ENCODE peak calls at places on chromosomes 5 and 9, in ten cellular contexts. L, H, I, Y, D, W, K, B, V and M are unnamed samples.
A peak's percentile ranks its signal among the peaks of the same experiment; 100 is the strongest.

GRCh38 chr5:95962785-95963184 is 1.1 kb upstream of the ELL2 start:
- DNase-seq in L (no peak), H (peak; percentile 29), K (no peak), D (no peak), B (no peak), Y (no peak), W (no peak), I (peak; percentile 28), V (no peak), M (no peak)

GRCh38 chr5:17277907-17278306 is 60.5 kb downstream of the BASP1 start:
- DNase-seq in B (no peak), W (no peak), V (no peak), D (no peak), Y (no peak), K (no peak), L (no peak), H (no peak), I (no peak), M (no peak)

GRCh38 chr9:121440265-121440664 is 59.4 kb downstream of the GGTA1 start:
- DNase-seq in Y (peak; percentile 17), D (no peak), H (peak; percentile 32), W (no peak), I (peak; percentile 44), L (no peak), K (peak; percentile 32), B (no peak), V (no peak), M (no peak)

GRCh38 chr5:1820381-1820780 is 19.2 kb downstream of the NDUFS6 start:
- DNase-seq in B (no peak), D (no peak), W (no peak), L (peak; percentile 60), K (no peak), Y (no peak), V (no peak), H (no peak), I (no peak), M (no peak)

GRCh38 chr5:88188458-88189132 is 80.0 kb downstream of the TMEM161B start:
- DNase-seq in L (no peak), H (no peak), B (no peak), W (no peak), Y (no peak), K (peak; percentile 12), V (no peak), I (no peak), D (no peak), M (no peak)

GRCh38 chr9:105405514-105406131 is 42.2 kb upstream of the FSD1L start:
- DNase-seq in K (peak; percentile 25), I (no peak), Y (peak; percentile 67), W (no peak), H (peak; percentile 17), V (peak; percentile 35), D (no peak), B (no peak), L (no peak), M (peak; percentile 34)

GRCh38 chr5:123180178-123180577 is 91.1 kb downstream of the PRDM6 start:
- DNase-seq in V (no peak), Y (peak; percentile 10), H (no peak), K (no peak), I (no peak), W (no peak), L (no peak), D (no peak), B (no peak), M (no peak)

GRCh38 chr5:36883894-36884462 is 7.4 kb downstream of the NIPBL start:
- DNase-seq in B (no peak), Y (no peak), L (no peak), H (no peak), W (no peak), I (no peak), K (no peak), D (no peak), V (no peak), M (no peak)

GRCh38 chr5:398475-399295 is 44.3 kb upstream of the EXOC3 start:
- DNase-seq in V (no peak), I (peak; percentile 5), B (no peak), L (peak; percentile 74), H (no peak), K (no peak), W (peak; percentile 77), Y (no peak), D (no peak), M (no peak)

GRCh38 chr9:35771943-35772342 is 17.9 kb upstream of the MSMP start:
- DNase-seq in B (no peak), L (no peak), V (no peak), H (no peak), D (no peak), W (no peak), K (no peak), Y (no peak), I (peak; percentile 49), M (no peak)

GRCh38 chr5:94391996-94392395 is 226.4 kb downstream of the KIAA0825 start:
- DNase-seq in Y (no peak), B (no peak), I (no peak), K (no peak), H (no peak), V (no peak), W (no peak), D (no peak), L (no peak), M (no peak)

GRCh38 chr5:10617103-10617502 is 53.2 kb downstream of the ANKRD33B start:
- DNase-seq in W (no peak), V (no peak), I (no peak), K (no peak), Y (no peak), D (no peak), L (peak; percentile 48), H (no peak), B (no peak), M (no peak)

GRCh38 chr9:16248816-16249215 is 621.7 kb downstream of the BNC2 start:
- DNase-seq in H (no peak), V (no peak), W (no peak), I (no peak), Y (no peak), L (no peak), K (no peak), D (no peak), B (no peak), M (no peak)

GRCh38 chr9:105278751-105279150 is 34.3 kb downstream of the SLC44A1 start:
- DNase-seq in Y (no peak), D (no peak), B (no peak), V (no peak), K (no peak), W (no peak), H (no peak), L (no peak), I (no peak), M (no peak)

DNA sequence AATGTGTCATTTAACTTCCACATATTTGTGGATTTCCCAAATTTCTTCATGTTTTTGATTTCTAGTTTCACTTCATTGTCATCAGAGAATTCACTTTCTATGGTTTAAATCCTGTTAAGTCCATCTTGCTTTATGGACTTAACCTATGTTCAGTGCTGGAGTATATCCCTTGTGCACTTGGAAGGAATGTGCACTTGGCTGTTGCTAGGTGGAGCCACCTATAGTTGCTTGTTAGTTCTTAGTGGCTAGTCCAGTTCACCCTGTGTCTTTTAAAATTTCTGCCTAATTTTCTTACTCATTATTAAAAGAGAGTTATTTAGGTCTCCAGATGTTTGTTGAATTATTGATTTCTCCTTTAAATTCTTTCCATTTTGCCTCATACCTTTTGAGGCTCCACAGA is 1472.5 kb upstream of the CDH6 start:
- DNase-seq in L (no peak), K (no peak), V (no peak), D (no peak), H (no peak), B (no peak), W (no peak), Y (no peak), I (no peak), M (no peak)
- TF ChIP-seq CTCF in L (no peak), K (no peak), V (no peak), D (no peak), H (no peak), B (no peak), W (no peak), Y (no peak), I (peak; percentile 6), M (no peak)

GRCh38 chr5:169133500-169133899 is 167.4 kb downstream of the SLIT3 start:
- DNase-seq in K (no peak), H (no peak), V (no peak), Y (no peak), B (no peak), L (no peak), I (no peak), W (no peak), D (no peak), M (no peak)
- H3K4me3 ChIP-seq in K (no peak overlapping the region), H (no peak overlapping the region), V (no peak overlapping the region), Y (no peak overlapping the region), B (no peak overlapping the region), L (no peak overlapping the region), I (no peak overlapping the region), W (no peak overlapping the region), D (no peak overlapping the region), M (no peak overlapping the region)

GRCh38 chr5:58543723-58544122 is 39.2 kb upstream of the RAB3C start:
- DNase-seq in K (no peak), D (no peak), H (no peak), I (no peak), B (no peak), W (no peak), V (no peak), L (no peak), Y (no peak), M (no peak)

GRCh38 chr5:58542709-58543108 is 40.2 kb upstream of the RAB3C start:
- DNase-seq in B (no peak), Y (no peak), K (no peak), L (no peak), V (no peak), I (no peak), W (no peak), H (no peak), D (no peak), M (no peak)

GRCh38 chr5:58544195-58544594 is 38.7 kb upstream of the RAB3C start:
- DNase-seq in D (no peak), W (no peak), H (no peak), Y (no peak), B (no peak), V (no peak), K (peak; percentile 1), I (no peak), L (no peak), M (no peak)

GRCh38 chr5:58545912-58546311 is 37.0 kb upstream of the RAB3C start:
- DNase-seq in K (no peak), B (no peak), D (no peak), Y (no peak), H (no peak), W (no peak), I (no peak), L (no peak), V (no peak), M (no peak)

DNA sequence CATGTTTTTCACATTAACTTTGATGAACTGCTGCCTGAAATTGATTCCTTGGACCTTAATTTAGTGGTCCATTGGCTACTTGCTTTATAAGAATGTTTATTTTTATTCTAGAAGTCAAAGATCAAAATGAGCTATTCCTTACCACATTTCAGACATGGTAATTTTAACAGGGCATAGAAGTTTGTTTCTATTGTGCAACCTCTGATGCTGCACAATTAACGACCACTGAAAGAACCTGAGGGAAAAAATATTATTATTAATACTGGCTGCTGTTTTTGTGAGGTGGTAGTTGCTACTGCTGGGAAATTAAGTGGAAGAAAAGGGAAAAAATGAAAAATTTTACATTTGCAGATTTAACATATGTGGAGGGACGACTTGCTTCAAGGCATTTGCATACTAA is 37.9 kb upstream of the RAB3C start:
- DNase-seq in B (no peak), I (no peak), H (no peak), W (no peak), K (no peak), Y (no peak), L (no peak), V (no peak), D (no peak), M (no peak)
- TF ChIP-seq CTCF in B (no peak), I (no peak), H (no peak), W (no peak), K (no peak), Y (no peak), L (no peak), V (no peak), D (no peak), M (no peak)

GRCh38 chr5:66829826-66830225 is 233.6 kb downstream of the MAST4 start:
- DNase-seq in D (no peak), V (peak; percentile 51), L (no peak), I (no peak), Y (peak; percentile 15), K (peak; percentile 6), H (peak; percentile 24), B (no peak), W (no peak), M (peak; percentile 55)
- H3K4me3 ChIP-seq in D (no peak overlapping the region), V (no peak overlapping the region), L (no peak overlapping the region), I (no peak overlapping the region), Y (no peak overlapping the region), K (no peak overlapping the region), H (no peak overlapping the region), B (no peak overlapping the region), W (no peak overlapping the region), M (peak overlapping the region; percentile 11)